ENCODE peak calls at places on chromosomes 5 and 9, in four cellular contexts. U is WERI-Rb-1, T is astrocyte, L is mammary epithelial cell. S is an unnamed sample.

GRCh38 chr9:120571443-120572257 is 8.3 kb downstream of the CDK5RAP2 start:
- DNase-seq in U (no peak), L (no peak), T (peak), S (no peak)

GRCh38 chr5:30376848-30377247 is 816.6 kb upstream of the CDH6 start:
- DNase-seq in U (no peak), L (no peak), T (no peak), S (no peak)

GRCh38 chr5:55836191-55836590 is 15.0 kb upstream of the IL31RA start:
- DNase-seq in U (no peak), L (no peak), T (no peak), S (no peak)

GRCh38 chr5:134534726-134535110 is 9.2 kb downstream of the JADE2 start:
- DNase-seq in L (no peak), T (no peak), U (peak), S (no peak)

GRCh38 chr5:121737120-121737519 is 114.6 kb upstream of the FTMT start:
- DNase-seq in T (no peak), U (no peak), L (no peak), S (no peak)

GRCh38 chr9:93060746-93061259 is 2.3 kb downstream of the SUSD3 start:
- DNase-seq in L (no peak), T (peak), U (no peak), S (no peak)

GRCh38 chr5:124599048-124599973 is 147.1 kb downstream of the ZNF608 start:
- DNase-seq in L (peak), U (no peak), T (peak), S (peak)

GRCh38 chr5:177300236-177300880 is 3.2 kb downstream of the RAB24 start:
- DNase-seq in L (peak), T (peak), U (no peak), S (peak)

GRCh38 chr9:89372230-89372816 is 54.0 kb downstream of the SECISBP2 start:
- DNase-seq in U (no peak), L (no peak), T (no peak), S (peak)

GRCh38 chr5:1538276-1538675 is 14.5 kb upstream of the LPCAT1 start:
- DNase-seq in L (no peak), T (no peak), U (peak), S (no peak)

GRCh38 chr9:75369989-75370388 is 281.7 kb downstream of the OSTF1 start:
- DNase-seq in T (no peak), U (no peak), L (no peak), S (peak)

GRCh38 chr5:56825222-56825824 is 10.0 kb downstream of the MAP3K1 start:
- DNase-seq in L (no peak), U (no peak), T (no peak), S (no peak)

GRCh38 chr9:134136117-134136996 is 475 bp downstream of the WDR5 start:
- DNase-seq in U (no peak), L (peak), T (no peak), S (peak)

GRCh38 chr5:93622240-93622885 is 39.3 kb downstream of the NR2F1 start:
- DNase-seq in U (no peak), L (peak), T (peak), S (no peak)

GRCh38 chr5:93621340-93621872 is 38.4 kb downstream of the NR2F1 start:
- DNase-seq in L (peak), T (peak), U (peak), S (peak)

GRCh38 chr5:93623153-93623552 is 40.1 kb downstream of the NR2F1 start:
- DNase-seq in L (no peak), T (no peak), U (no peak), S (no peak)

DNA sequence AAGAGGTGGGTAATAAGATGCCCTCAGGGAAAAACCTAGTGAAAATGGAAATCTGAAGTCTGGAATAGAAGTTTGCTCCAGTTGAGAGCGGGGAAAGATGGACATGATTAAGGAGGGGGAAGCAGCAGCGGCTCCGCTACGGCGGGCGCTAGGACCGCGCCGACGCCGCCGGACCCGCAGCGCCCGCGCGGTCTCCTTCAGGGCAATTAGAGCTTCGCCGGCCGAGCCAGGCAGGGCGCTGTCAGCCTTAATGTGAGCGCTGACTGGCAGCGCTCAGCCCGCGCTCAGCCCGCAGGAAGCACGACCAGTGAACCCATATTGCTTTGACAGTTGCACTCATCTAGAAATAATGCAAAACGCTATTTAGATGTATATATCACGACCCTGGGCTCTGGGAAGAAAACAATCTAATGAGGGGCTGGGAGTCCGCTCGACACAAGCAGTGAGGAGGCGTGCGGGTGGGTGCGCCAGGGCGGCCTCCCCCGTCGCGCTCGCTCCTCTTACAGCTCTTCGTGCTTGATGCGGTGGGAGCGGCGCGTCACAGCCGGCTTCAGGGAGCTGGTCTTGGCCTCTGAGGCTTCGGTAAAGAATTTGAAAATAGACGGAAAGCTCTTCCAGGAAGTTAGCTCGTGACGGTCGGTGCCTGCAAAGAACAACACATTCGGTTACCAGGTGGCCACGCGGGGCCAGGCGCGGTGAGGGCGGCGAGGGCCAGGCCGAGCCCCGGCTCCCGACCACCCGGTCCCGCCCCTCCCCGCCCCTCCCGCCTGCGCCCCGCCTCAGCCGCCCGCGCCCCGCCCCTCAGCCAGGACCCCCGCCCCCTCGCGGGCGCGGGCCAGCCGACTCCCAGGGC is 37.7 kb downstream of the NR2F1 start:
- DNase-seq in T (peak), L (peak), U (peak), S (peak)
- TF ChIP-seq CTCF in T (no peak), L (no peak), U (peak), S (no peak)

GRCh38 chr9:124855944-124856773 is 2.9 kb downstream of the WDR38 start:
- DNase-seq in L (peak), T (no peak), U (peak), S (peak)
- TF ChIP-seq CTCF in L (peak), T (no peak), U (peak), S (no peak)

GRCh38 chr9:92059045-92059444 is 56.2 kb downstream of the SPTLC1 start:
- DNase-seq in L (no peak), U (no peak), T (no peak), S (no peak)
- TF ChIP-seq CTCF in L (no peak), U (no peak), T (no peak), S (no peak)

GRCh38 chr9:124863371-124863831 is 1.5 kb downstream of the ARPC5L start:
- DNase-seq in L (peak), T (no peak), U (no peak), S (no peak)

GRCh38 chr9:124859803-124860581 is 1.8 kb downstream of the RPL35 start:
- DNase-seq in L (no peak), T (no peak), U (no peak), S (no peak)

GRCh38 chr9:124858330-124859046 is 3.3 kb downstream of the RPL35 start:
- DNase-seq in T (no peak), U (no peak), L (no peak), S (no peak)

GRCh38 chr9:124860582-124861341 is 995 bp downstream of the RPL35 start:
- DNase-seq in U (no peak), T (no peak), L (no peak), S (no peak)

DNA sequence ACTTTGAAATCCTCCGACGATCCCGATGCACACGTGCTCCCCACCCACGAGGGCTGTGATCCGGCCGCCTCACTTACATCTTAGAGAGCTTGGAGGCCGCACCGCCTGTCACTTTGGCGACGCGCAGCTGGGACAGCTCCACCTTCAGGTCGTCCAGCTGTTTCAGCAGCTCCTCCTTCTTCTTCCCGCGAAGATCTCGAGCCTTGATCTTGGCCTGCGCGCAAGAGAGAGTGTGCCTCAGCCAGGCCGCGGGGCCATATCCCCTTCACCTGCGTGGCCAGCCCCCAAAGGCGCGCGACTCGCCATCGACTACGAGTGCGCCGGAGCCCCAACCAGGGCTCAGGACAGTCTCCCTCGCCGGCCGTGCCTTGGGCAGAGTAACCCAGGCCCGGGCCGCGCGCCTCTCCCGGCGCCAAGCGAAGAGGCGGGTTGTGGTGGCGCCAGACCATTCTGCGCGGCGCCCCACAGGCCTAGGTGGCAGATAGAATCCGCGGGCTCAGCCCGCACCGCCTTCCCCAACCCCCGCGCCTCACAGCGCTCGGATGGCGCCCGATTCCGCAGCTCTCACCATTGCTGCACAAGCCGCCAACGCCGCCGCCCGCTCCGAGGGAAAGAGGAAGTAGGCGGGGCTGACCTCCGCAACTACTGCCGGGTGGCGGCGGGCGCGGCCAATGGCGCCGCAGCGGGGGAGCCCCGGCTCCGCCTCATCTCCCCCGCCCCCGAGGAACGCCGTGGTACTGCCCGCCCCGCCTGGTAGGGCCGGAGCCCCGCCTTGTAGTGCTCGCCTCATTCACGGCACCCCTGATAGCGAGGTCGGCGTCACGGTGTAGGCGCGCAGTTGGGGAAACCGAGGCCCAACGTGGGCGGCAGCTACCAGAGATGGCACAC is at the start of the genes ARPC5L and RPL35:
- DNase-seq in L (peak), U (peak), T (peak), S (peak)
- TF ChIP-seq CTCF in L (no peak), U (peak), T (no peak), S (no peak)